ENCODE peak calls at places on chromosomes 4 and X, in seven cellular contexts. H is tibial nerve, I is esophagus squamous epithelium, F is MM.1S, K is pancreas, J is AG04450, N is cardiac muscle cell. Z is an unnamed sample.

GRCh38 chr4:104490770-104491395 is 3.8 kb downstream of the CXXC4 start:
- DNase-seq in K (peak), H (peak), N (peak), F (peak), I (no peak), J (no peak), Z (peak)

GRCh38 chr4:174156239-174156826 is 127.1 kb downstream of the FBXO8 start:
- DNase-seq in J (no peak), F (peak), K (no peak), H (no peak), I (no peak), N (peak), Z (no peak)

GRCh38 chr4:52657630-52658501 is 1.2 kb downstream of the USP46 start:
- DNase-seq in I (no peak), J (peak), K (no peak), N (peak), H (peak), F (no peak), Z (peak)

GRCh38 chr4:185179488-185179887 is 24.3 kb downstream of the CFAP97 start:
- DNase-seq in I (no peak), H (no peak), F (no peak), K (no peak), J (no peak), N (no peak), Z (no peak)

GRCh38 chr4:71406459-71406963 is 67.7 kb downstream of the SLC4A4 start:
- DNase-seq in N (peak), F (no peak), I (no peak), K (no peak), J (no peak), H (no peak), Z (no peak)

GRCh38 chr4:183426507-183426906 is 17.9 kb upstream of the CDKN2AIP start:
- DNase-seq in F (no peak), N (no peak), I (no peak), J (no peak), K (no peak), H (no peak), Z (no peak)

GRCh38 chr4:123580981-123581664 is 184.5 kb downstream of the SPRY1 start:
- DNase-seq in K (no peak), F (no peak), H (no peak), I (no peak), N (no peak), J (no peak), Z (no peak)

GRCh38 chr4:147060171-147060931 is 114.7 kb upstream of the TTC29 start:
- DNase-seq in N (peak), K (no peak), J (peak), I (no peak), F (no peak), H (peak), Z (peak)

GRCh38 chrX:17719651-17720050 is 17.6 kb upstream of the SCML1 start:
- DNase-seq in N (no peak), K (no peak), I (no peak), H (no peak), J (no peak), F (no peak), Z (no peak)

GRCh38 chr4:181601118-181601517 is 642.1 kb upstream of the TENM3 start:
- DNase-seq in H (no peak), I (no peak), K (no peak), F (no peak), N (no peak), J (no peak), Z (no peak)

GRCh38 chr4:18686338-18687039 is 664.9 kb upstream of the LCORL start:
- DNase-seq in J (no peak), F (no peak), I (no peak), N (no peak), K (no peak), H (no peak), Z (no peak)

GRCh38 chr4:14871676-14872430 is 130.4 kb upstream of the CPEB2 start:
- DNase-seq in N (no peak), F (peak), J (no peak), K (no peak), I (no peak), H (no peak), Z (no peak)

GRCh38 chr4:140222175-140222574 is 68.2 kb upstream of the MAML3 start:
- DNase-seq in K (no peak), J (no peak), N (peak), F (no peak), I (no peak), H (no peak), Z (no peak)

GRCh38 chr4:169663894-169664293 is 43.5 kb downstream of the CLCN3 start:
- DNase-seq in H (no peak), I (no peak), K (no peak), F (no peak), N (peak), J (no peak), Z (no peak)

GRCh38 chrX:1813809-1814208 is 198.9 kb downstream of the ASMT start:
- DNase-seq in K (no peak), J (no peak), F (no peak), N (no peak), I (no peak), H (no peak), Z (no peak)

GRCh38 chr4:109410776-109411175 is 22.8 kb upstream of the SEC24B start:
- DNase-seq in F (no peak), K (no peak), J (no peak), I (no peak), N (peak), H (no peak), Z (no peak)

DNA sequence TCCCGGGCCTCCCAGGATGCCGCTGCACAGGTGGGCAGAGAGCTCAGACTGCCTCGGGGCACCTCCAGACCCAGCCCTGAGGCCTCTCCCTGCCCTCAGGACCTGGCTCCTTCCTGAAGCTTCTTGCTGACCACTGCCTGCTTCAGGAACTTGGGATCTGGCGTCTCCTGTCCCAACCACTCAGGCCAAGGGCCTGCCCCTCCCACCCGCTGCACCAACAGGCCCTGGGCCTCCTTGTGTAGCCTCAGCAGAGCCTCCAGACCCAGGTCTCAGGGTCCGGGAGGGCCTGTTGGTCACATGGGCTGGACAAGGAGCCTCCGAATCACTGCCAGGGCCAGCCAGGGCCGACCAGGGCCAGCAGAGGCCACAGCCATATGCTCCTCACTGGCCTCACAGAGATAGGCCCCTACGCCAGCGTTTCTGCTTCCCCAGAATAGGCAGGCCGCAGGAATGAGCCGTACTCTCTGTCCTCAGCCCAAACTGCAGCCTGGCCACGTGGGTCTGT is 2.8 kb downstream of the MXD4 start:
- DNase-seq in H (no peak), I (no peak), J (no peak), K (peak), N (no peak), F (no peak), Z (peak)
- H3K4me3 ChIP-seq in H (no peak), I (no peak), J (no peak), K (no peak), N (no peak), F (no peak), Z (no peak)

DNA sequence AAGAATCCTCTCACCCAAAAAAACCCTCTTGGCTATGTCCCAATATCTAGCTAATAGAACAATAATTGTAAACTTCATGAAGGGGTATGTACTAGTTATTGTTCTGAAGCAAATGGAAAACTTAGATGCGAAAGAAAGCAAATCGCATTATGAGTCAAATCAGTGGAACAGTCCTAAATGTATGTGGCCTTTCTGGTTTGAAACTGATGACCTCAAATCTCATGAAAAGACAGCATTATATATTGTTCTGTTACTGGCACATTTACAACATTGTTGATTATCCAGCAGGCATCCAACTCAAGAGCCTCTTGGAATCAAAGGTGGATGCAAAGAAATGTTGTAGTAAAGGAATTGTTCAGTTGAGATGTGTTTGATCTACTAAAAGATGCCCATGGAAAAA is 34.7 kb downstream of the CSN3 start:
- DNase-seq in H (no peak), J (no peak), F (no peak), K (no peak), I (no peak), N (no peak), Z (no peak)
- TF ChIP-seq CTCF in H (no peak), J (no peak), F (no peak), K (no peak), I (no peak), N (no peak), Z (no peak)

DNA sequence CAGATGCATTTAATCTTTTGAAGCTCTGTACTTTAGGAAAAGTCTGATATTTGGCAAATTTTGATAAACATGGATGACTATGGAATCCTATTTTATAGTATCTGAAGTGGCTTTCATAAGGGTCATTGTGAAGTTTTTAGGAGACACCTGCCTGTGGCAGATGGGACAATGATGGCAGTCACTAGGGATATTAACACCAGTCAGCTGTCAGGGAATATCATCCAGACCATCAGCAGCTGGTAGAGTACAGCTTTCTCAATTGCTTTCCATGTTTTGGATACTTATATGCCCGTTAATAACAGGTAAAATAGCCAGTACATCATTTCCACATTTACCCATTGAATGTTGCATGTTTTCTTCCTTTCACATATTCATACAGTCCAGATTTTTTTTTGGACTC is 39.1 kb downstream of the NPNT start:
- DNase-seq in J (no peak), I (no peak), K (no peak), N (no peak), F (no peak), H (no peak), Z (no peak)
- H3K27ac ChIP-seq in J (no peak), I (no peak), K (no peak), N (no peak), F (no peak), H (no peak), Z (no peak)

GRCh38 chrX:153926594-153926862 is 464 bp upstream of the ARHGAP4 start:
- DNase-seq in H (no peak), J (no peak), I (no peak), F (no peak), K (no peak), N (no peak), Z (no peak)
- H3K4me3 ChIP-seq in H (no peak), J (no peak), I (peak), F (peak), K (no peak), N (no peak), Z (no peak)

DNA sequence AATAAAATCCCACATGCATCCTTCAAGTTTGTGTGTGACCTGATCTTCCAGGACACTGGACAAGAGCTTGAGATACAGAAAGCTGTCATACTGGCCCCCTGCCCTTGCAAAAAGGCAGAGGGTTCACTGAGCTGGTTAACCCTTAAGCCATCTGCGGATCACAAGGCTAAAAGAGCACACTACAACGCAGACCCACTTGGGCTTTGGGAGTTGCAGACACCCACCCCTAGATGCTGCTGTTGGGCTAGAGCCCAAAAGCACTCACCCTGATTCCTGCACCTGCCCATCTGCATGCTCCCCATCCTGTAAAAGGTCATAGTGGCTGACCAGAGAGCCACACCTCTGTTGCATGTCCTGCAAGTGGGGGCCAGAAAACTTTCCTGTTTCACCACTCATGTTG is 51.1 kb downstream of the TXK start:
- DNase-seq in F (no peak), J (no peak), H (no peak), N (no peak), K (no peak), I (no peak), Z (no peak)
- TF ChIP-seq CTCF in F (no peak), J (no peak), H (no peak), N (no peak), K (no peak), I (no peak), Z (no peak)

GRCh38 chr4:113945906-113946305 is 33.5 kb downstream of the ARSJ start:
- DNase-seq in F (no peak), H (no peak), N (peak), J (no peak), I (no peak), K (no peak), Z (no peak)
- H3K27ac ChIP-seq in F (no peak), H (no peak), N (no peak), J (no peak), I (no peak), K (no peak), Z (no peak)